ENCODE peak calls at places on chromosomes 13 and 19, in five cellular contexts. W is ovary, V is adrenal gland, G is esophagus squamous epithelium, E is gastrocnemius medialis. H is an unnamed sample.

GRCh38 chr13:92843549-92843948 is 383.1 kb upstream of the GPC6 start:
- DNase-seq in E (no peak), G (no peak), W (no peak), V (no peak), H (no peak)

GRCh38 chr13:110347535-110348308 is 40.6 kb downstream of the COL4A2 start:
- DNase-seq in W (no peak), G (no peak), E (no peak), V (peak; percentile 62), H (peak; percentile 88)

GRCh38 chr13:30373727-30374126 is 48.6 kb upstream of the UBE2L5 start:
- DNase-seq in E (no peak), W (no peak), G (peak; percentile 4), V (no peak), H (no peak)

GRCh38 chr13:34847751-34848150 is 94.3 kb upstream of the NBEA start:
- DNase-seq in E (no peak), G (no peak), V (no peak), W (no peak), H (no peak)

GRCh38 chr13:84985860-84986259 is 813.4 kb downstream of the SLITRK6 start:
- DNase-seq in E (no peak), W (no peak), G (no peak), V (no peak), H (no peak)

GRCh38 chr19:18967358-18968146 is 26.5 kb upstream of the HOMER3 start:
- DNase-seq in W (no peak), G (peak; percentile 14), E (peak; percentile 43), V (peak; percentile 74), H (peak; percentile 88)

GRCh38 chr19:392375-392970 is 16.5 kb downstream of the C2CD4C start:
- DNase-seq in E (no peak), V (no peak), W (no peak), G (no peak), H (no peak)

GRCh38 chr19:19427935-19428334 is 22.5 kb downstream of the GATAD2A start:
- DNase-seq in V (no peak), G (no peak), E (no peak), W (no peak), H (no peak)

GRCh38 chr13:40490086-40490723 is 176.2 kb downstream of the FOXO1 start:
- DNase-seq in G (no peak), W (no peak), V (no peak), E (no peak), H (no peak)

GRCh38 chr13:94217370-94217769 is 262.1 kb downstream of the DCT start:
- DNase-seq in E (no peak), W (no peak), V (no peak), G (no peak), H (no peak)

GRCh38 chr19:13033244-13033643 is 38.0 kb downstream of the NFIX start:
- DNase-seq in E (no peak), G (no peak), W (no peak), V (no peak), H (no peak)

GRCh38 chr13:76812206-76812882 is 73.9 kb downstream of the KCTD12 start:
- DNase-seq in V (peak; percentile 30), G (no peak), E (peak; percentile 23), W (no peak), H (no peak)

GRCh38 chr13:71663431-71663830 is 203.6 kb downstream of the DACH1 start:
- DNase-seq in V (no peak), G (no peak), E (no peak), W (no peak), H (no peak)

GRCh38 chr19:37572203-37572602 is 22.4 kb downstream of the ZNF571 start:
- DNase-seq in V (no peak), W (no peak), G (no peak), E (no peak), H (no peak)

DNA sequence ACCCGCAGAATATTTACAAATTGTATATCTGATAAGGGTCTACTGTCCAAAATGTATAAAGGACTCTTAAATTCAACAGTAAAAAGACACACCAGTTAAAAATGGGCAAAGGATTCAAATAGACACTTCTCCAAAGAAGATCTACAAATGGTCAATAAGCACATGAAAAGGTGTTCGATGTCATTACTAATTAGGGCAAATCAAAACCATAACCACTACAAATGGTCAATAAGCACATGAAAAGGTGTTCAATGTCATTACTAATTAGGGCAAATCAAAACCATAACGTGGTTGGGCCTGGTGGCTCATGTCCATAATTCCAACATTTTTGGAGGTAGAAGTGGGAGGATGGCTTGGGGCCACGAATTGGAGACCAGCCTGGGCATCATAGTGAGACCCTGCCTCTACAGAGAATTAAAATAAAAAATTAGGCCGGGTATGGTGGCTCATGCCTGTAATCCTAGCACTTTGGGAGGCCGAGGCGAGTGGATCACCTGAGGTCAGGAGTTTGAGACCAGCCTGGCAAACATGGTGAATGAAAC is 40.5 kb downstream of the ACTN4 start:
- DNase-seq in E (no peak), G (no peak), V (no peak), W (no peak), H (no peak)
- H3K4me1 ChIP-seq in E (peaks cover 90% of the 10 kb centered on the region), G (peaks cover 89% of the 10 kb centered on the region), V (peaks cover 56% of the 10 kb centered on the region), W (peaks cover 35% of the 10 kb centered on the region), H (peaks cover 47% of the 10 kb centered on the region)

DNA sequence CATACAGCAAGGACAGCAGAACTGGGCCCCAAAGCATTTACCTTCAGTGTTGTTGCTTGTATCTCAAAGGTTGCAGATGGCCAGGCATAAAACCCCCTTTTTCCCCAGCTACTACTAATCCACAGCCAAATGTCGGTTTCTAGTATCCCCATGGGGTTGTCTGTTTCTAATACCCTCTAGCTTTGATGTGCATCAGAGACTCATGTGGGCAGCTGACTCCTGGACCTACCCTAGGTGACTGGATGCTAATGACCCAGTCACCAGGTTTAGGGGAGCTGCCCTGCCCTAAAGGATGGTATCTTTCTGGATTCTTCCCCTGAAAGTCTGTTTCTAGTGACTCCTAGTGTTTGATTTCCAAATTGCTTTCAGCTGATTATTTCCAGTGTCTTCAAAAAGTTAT is 23.9 kb downstream of the TJP3 start:
- DNase-seq in G (no peak), V (no peak), W (no peak), E (no peak), H (no peak)
- TF ChIP-seq POLR2A in G (no peak), V (no peak), W (no peak), E (no peak), H (no peak)

DNA sequence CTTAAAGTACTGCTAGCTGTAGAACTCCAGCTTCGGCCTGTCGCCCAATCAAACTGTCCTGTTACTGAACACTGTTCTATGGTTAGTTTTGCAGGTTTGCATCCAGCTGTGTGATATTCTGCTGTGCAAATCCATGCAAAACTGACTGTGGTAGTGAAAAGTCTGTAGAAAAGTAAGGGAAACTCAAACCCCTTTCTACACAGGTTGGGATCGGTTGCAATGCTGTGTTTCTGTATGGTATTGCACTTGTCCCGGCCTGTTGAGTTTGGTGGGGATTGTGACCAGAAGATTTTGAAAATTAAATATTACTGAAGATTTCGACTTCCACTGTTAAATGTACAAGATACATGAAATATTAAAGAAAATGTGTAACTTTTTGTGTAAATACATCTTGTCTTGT is 3.6 kb downstream of the MIR17HG start:
- DNase-seq in V (no peak), E (no peak), W (no peak), G (no peak), H (no peak)
- H3K4me3 ChIP-seq in V (no peak overlapping the region), E (no peak overlapping the region), W (no peak overlapping the region), G (no peak overlapping the region), H (no peak overlapping the region)

GRCh38 chr13:102900193-102900608 is 54.4 kb downstream of the ERCC5 start:
- DNase-seq in V (no peak), E (no peak), W (no peak), G (no peak), H (no peak)

GRCh38 chr13:102902789-102903347 is 57.0 kb downstream of the ERCC5 start:
- DNase-seq in G (no peak), V (no peak), E (no peak), W (no peak), H (no peak)

GRCh38 chr13:102903659-102904407 is 58.0 kb downstream of the ERCC5 start:
- DNase-seq in V (no peak), E (no peak), G (no peak), W (no peak), H (no peak)

GRCh38 chr13:102901056-102901455 is 55.2 kb downstream of the ERCC5 start:
- DNase-seq in G (no peak), V (no peak), E (no peak), W (no peak), H (no peak)

DNA sequence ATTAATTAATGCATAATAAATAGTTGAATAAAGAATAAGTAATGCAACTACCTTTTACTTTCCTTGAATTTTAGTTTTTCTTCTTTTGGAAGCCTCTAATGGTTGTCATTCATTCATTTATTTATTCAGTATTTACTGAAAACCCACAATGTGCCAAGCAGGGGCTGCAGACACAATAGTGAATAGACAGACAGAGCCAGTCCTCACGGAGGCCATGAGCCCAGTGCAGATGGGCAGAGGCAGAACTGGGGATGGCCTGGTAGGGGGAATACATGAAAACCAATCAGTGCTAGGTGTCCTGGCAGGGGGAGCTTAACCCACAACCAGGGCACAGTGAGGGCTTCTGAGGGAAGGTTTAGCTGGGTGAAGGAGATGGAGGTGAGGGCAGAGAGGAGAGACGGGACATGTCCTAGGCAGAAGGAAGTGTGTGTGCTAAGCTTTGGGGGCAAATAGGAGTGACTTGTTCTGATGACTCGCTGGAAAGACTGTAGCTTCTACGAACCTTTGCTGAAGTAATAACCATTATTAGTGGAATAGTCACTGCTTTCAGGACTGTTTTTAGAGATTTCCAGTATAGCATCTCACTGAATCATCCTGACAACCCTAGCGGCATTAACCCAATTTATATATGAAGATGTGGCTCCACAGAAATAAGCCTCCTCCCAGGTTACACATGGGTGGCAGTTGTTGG is 55.9 kb downstream of the ERCC5 start:
- DNase-seq in W (no peak), E (no peak), G (no peak), V (no peak), H (no peak)
- H3K4me1 ChIP-seq in W (no peaks in the 10 kb centered on the region), E (peaks cover 6% of the 10 kb centered on the region), G (no peaks in the 10 kb centered on the region), V (no peaks in the 10 kb centered on the region), H (no peaks in the 10 kb centered on the region)

DNA sequence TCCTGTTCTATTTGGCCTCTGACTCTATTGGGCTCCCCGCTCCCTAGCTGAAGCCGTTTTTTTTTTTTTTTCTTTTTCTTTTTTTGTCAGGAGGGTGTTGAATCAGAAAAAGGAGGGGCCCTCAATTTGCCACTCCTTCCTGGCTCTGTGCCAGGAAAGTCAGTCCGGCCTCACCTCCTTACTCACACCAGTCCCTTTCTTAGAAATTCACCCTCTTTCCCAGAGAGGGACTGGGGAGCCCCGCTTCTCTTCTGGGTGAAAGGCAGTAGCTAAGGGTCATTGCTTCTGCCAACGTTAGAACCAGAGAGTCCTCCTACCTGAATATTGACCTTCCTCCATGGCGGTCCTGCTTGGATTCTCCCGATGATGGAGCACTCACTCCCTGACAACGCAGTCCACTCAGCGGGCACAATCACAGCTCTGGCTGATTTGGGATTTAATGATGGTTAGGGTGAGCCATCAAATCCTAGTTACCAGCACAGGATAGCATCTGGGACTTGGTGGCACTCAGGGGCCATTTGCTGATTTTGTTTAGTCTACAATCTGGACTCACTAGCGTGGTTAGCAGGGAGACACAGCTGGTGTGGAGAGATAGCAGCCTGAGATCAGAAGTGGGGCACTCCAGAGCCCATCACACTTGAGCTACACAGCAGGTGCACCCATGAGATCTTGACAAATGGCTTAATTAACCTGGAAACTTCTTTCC is 2.4 kb downstream of the FCER2 start:
- DNase-seq in V (no peak), W (no peak), G (no peak), E (no peak), H (no peak)
- TF ChIP-seq POLR2A in V (no peak), W (no peak), G (no peak), E (no peak), H (no peak)

H was measured in breast epithelium.